ENCODE peak calls at places on chromosomes 11 and 22, in ten cellular contexts. P, M, W, S, Y, V, K, T, L and Q are unnamed samples.

GRCh38 chr11:118194835-118195627 is 18.6 kb upstream of the SCN2B start:
- DNase-seq in P (no peak), M (no peak), W (no peak), S (peak; percentile 66), Y (peak; percentile 38), V (no peak), K (peak; percentile 91), T (peak; percentile 86), L (no peak), Q (no peak)

GRCh38 chr22:19639610-19640135 is 74.6 kb upstream of the SEPTIN5 start:
- DNase-seq in P (no peak), M (no peak), W (no peak), S (no peak), Y (no peak), V (no peak), K (no peak), T (no peak), L (no peak), Q (no peak)

GRCh38 chr22:19037282-19038163 is 84.7 kb downstream of the DGCR2 start:
- DNase-seq in P (no peak), M (no peak), W (no peak), S (no peak), Y (no peak), V (no peak), K (no peak), T (no peak), L (no peak), Q (no peak)

GRCh38 chr11:46075168-46075567 is 46.1 kb downstream of the PHF21A start:
- DNase-seq in P (no peak), M (no peak), W (no peak), S (peak; percentile 83), Y (peak; percentile 18), V (no peak), K (no peak), T (no peak), L (no peak), Q (no peak)

GRCh38 chr22:50513175-50513574 is 5.2 kb downstream of the NCAPH2 start:
- DNase-seq in P (no peak), M (no peak), W (no peak), S (no peak), Y (no peak), V (no peak), K (no peak), T (no peak), L (no peak), Q (no peak)

GRCh38 chr11:8108430-8108829 is 27.4 kb downstream of the TUB start:
- DNase-seq in P (no peak), M (no peak), W (no peak), S (no peak), Y (no peak), V (no peak), K (no peak), T (no peak), L (no peak), Q (no peak)

GRCh38 chr11:10581481-10582019 is 13.1 kb upstream of the LYVE1 start:
- DNase-seq in P (no peak), M (no peak), W (peak; percentile 92), S (peak; percentile 47), Y (no peak), V (no peak), K (no peak), T (peak; percentile 43), L (no peak), Q (no peak)

GRCh38 chr11:279966-280761 is 2.0 kb downstream of the NLRP6 start:
- DNase-seq in P (no peak), M (peak; percentile 36), W (no peak), S (peak; percentile 33), Y (no peak), V (no peak), K (peak; percentile 57), T (no peak), L (no peak), Q (no peak)

GRCh38 chr11:118790357-118791014 is 478 bp downstream of the DDX6 start:
- DNase-seq in P (peak; percentile 22), M (peak; percentile 38), W (peak; percentile 45), S (peak; percentile 66), Y (peak; percentile 65), V (peak; percentile 55), K (peak; percentile 69), T (peak; percentile 78), L (no peak), Q (no peak)

GRCh38 chr22:42799061-42799460 is 58.0 kb downstream of the ARFGAP3 start:
- DNase-seq in P (no peak), M (no peak), W (no peak), S (no peak), Y (no peak), V (no peak), K (no peak), T (no peak), L (no peak), Q (no peak)

GRCh38 chr22:46637711-46638600 is 17.8 kb downstream of the GRAMD4 start:
- DNase-seq in P (no peak), M (no peak), W (no peak), S (no peak), Y (no peak), V (no peak), K (no peak), T (no peak), L (no peak), Q (no peak)

GRCh38 chr11:27698872-27699241 is 1.4 kb downstream of the BDNF start:
- DNase-seq in P (peak; percentile 41), M (no peak), W (peak; percentile 56), S (peak; percentile 96), Y (peak; percentile 87), V (peak; percentile 95), K (peak; percentile 76), T (peak; percentile 57), L (no peak), Q (no peak)

GRCh38 chr11:68037481-68038225 is 1.2 kb upstream of the TCIRG1 start:
- DNase-seq in P (no peak), M (no peak), W (no peak), S (no peak), Y (no peak), V (no peak), K (no peak), T (no peak), L (no peak), Q (no peak)

GRCh38 chr11:95911369-95911759 is 12.5 kb downstream of the MTMR2 start:
- DNase-seq in P (no peak), M (no peak), W (no peak), S (no peak), Y (no peak), V (no peak), K (no peak), T (no peak), L (no peak), Q (no peak)